ENCODE peak calls at places on chromosome 6, in five cellular contexts. One of them, this sample, is unnamed.

GRCh38 chr6:150777731-150778130 is 87.8 kb upstream of the MTHFD1L start:
- DNase-seq in OCI-LY7: no peak
- DNase-seq in GM23248: no peak
- DNase-seq in neural progenitor cell: no peak
- DNase-seq in HCT116: no peak
- DNase-seq in this sample: no peak

GRCh38 chr6:53529324-53530036 is 15.4 kb downstream of the GCLC start:
- DNase-seq in HCT116: no peak
- DNase-seq in OCI-LY7: no peak
- DNase-seq in neural progenitor cell: peak
- DNase-seq in GM23248: peak
- DNase-seq in this sample: no peak

GRCh38 chr6:37204014-37204751 is 34.2 kb downstream of the PIM1 start:
- DNase-seq in neural progenitor cell: no peak
- DNase-seq in HCT116: no peak
- DNase-seq in OCI-LY7: no peak
- DNase-seq in GM23248: peak
- DNase-seq in this sample: peak

GRCh38 chr6:17679726-17680125 is 27.0 kb downstream of the NUP153 start:
- DNase-seq in OCI-LY7: no peak
- DNase-seq in HCT116: no peak
- DNase-seq in neural progenitor cell: no peak
- DNase-seq in GM23248: no peak
- DNase-seq in this sample: no peak

GRCh38 chr6:142796571-142796970 is 148.4 kb downstream of the HIVEP2 start:
- DNase-seq in GM23248: peak
- DNase-seq in neural progenitor cell: no peak
- DNase-seq in HCT116: no peak
- DNase-seq in OCI-LY7: no peak
- DNase-seq in this sample: no peak

GRCh38 chr6:24571361-24571760 is 74.6 kb downstream of the KIAA0319 start:
- DNase-seq in OCI-LY7: no peak
- DNase-seq in GM23248: no peak
- DNase-seq in neural progenitor cell: no peak
- DNase-seq in HCT116: no peak
- DNase-seq in this sample: no peak

GRCh38 chr6:333379-334002 is 41.2 kb downstream of the DUSP22 start:
- DNase-seq in neural progenitor cell: no peak
- DNase-seq in HCT116: no peak
- DNase-seq in GM23248: peak
- DNase-seq in OCI-LY7: no peak
- DNase-seq in this sample: no peak

GRCh38 chr6:167274270-167274669 is 16.8 kb upstream of the UNC93A start:
- DNase-seq in neural progenitor cell: no peak
- DNase-seq in GM23248: no peak
- DNase-seq in OCI-LY7: no peak
- DNase-seq in HCT116: no peak
- DNase-seq in this sample: no peak

GRCh38 chr6:3336066-3336786 is 77.5 kb downstream of the PSMG4 start:
- DNase-seq in HCT116: no peak
- DNase-seq in neural progenitor cell: no peak
- DNase-seq in OCI-LY7: no peak
- DNase-seq in GM23248: no peak
- DNase-seq in this sample: no peak

GRCh38 chr6:83226517-83226916 is 33.4 kb downstream of the RWDD2A start:
- DNase-seq in neural progenitor cell: no peak
- DNase-seq in HCT116: no peak
- DNase-seq in GM23248: no peak
- DNase-seq in OCI-LY7: no peak
- DNase-seq in this sample: peak

GRCh38 chr6:136576821-136577220 is 26.6 kb upstream of the MAP7 start:
- DNase-seq in neural progenitor cell: no peak
- DNase-seq in GM23248: no peak
- DNase-seq in HCT116: no peak
- DNase-seq in OCI-LY7: no peak
- DNase-seq in this sample: peak

GRCh38 chr6:38723783-38724182 is 8.7 kb downstream of the DNAH8 start:
- DNase-seq in OCI-LY7: no peak
- DNase-seq in neural progenitor cell: no peak
- DNase-seq in GM23248: no peak
- DNase-seq in HCT116: no peak
- DNase-seq in this sample: no peak
- TF ChIP-seq EZH2phosphoT487 in OCI-LY7: no peak
- TF ChIP-seq EZH2phosphoT487 in neural progenitor cell: no peak
- TF ChIP-seq EZH2phosphoT487 in GM23248: no peak
- TF ChIP-seq EZH2phosphoT487 in HCT116: no peak
- TF ChIP-seq EZH2phosphoT487 in this sample: no peak

GRCh38 chr6:123838612-123839279 is 35.1 kb downstream of the NKAIN2 start:
- DNase-seq in OCI-LY7: no peak
- DNase-seq in neural progenitor cell: no peak
- DNase-seq in GM23248: no peak
- DNase-seq in HCT116: no peak
- DNase-seq in this sample: no peak
- TF ChIP-seq EZH2phosphoT487 in OCI-LY7: no peak
- TF ChIP-seq EZH2phosphoT487 in neural progenitor cell: no peak
- TF ChIP-seq EZH2phosphoT487 in GM23248: no peak
- TF ChIP-seq EZH2phosphoT487 in HCT116: no peak
- TF ChIP-seq EZH2phosphoT487 in this sample: no peak

GRCh38 chr6:134060491-134061106 is 8.2 kb upstream of the SLC2A12 start:
- DNase-seq in GM23248: peak
- DNase-seq in OCI-LY7: no peak
- DNase-seq in neural progenitor cell: peak
- DNase-seq in HCT116: no peak
- DNase-seq in this sample: peak
- TF ChIP-seq EZH2phosphoT487 in GM23248: no peak
- TF ChIP-seq EZH2phosphoT487 in OCI-LY7: no peak
- TF ChIP-seq EZH2phosphoT487 in neural progenitor cell: no peak
- TF ChIP-seq EZH2phosphoT487 in HCT116: no peak
- TF ChIP-seq EZH2phosphoT487 in this sample: no peak

DNA sequence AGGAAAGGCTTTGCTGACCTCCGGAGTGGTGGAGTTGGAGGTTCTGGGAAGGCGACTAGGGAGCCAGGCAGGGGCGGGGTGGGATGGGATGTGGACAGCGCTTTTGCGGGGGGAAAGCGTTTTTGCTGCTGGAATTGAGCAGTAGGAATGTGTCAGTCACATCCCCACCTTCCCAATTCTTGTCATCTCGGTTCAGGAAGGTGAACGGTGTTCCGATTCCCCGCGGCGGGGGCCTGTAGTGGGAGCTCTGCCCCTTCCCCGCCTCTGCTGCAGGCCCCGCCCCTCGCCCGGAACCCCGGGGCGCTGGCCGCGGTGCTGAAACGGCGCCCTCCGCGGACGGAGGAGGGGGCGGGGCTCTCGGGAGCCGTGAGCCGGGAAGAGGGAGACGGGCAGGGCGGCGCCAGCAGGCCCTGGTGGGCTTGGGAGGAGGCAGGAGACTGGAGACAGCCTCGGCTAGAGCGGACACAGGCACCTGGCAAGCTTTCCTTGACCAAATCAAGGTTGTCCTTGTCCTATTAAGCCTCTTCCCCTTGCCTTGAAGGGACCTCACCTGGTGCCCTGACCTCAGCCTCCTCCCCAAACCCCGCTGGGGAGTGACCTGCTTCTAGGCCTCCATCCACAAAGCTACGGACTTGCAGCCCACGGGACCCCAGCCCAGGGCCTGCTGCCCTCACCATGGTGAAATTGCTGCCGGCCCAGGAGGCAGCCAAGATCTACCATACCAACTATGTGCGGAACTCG is at the start of gene LHFPL5:
- DNase-seq in GM23248: peak
- DNase-seq in HCT116: no peak
- DNase-seq in OCI-LY7: peak
- DNase-seq in neural progenitor cell: peak
- DNase-seq in this sample: peak
- TF ChIP-seq EZH2phosphoT487 in GM23248: no peak
- TF ChIP-seq EZH2phosphoT487 in HCT116: no peak
- TF ChIP-seq EZH2phosphoT487 in OCI-LY7: no peak
- TF ChIP-seq EZH2phosphoT487 in neural progenitor cell: no peak
- TF ChIP-seq EZH2phosphoT487 in this sample: no peak

This sample was measured in PC-3.